ENCODE peak calls at places on chromosomes 4 and X, in seven cellular contexts. W is Right ventricle myocardium inferior; N is Panc1; T is RPMI7951; I is stimulated activated CD4-positive, alpha-beta T cell treated with anti-CD3 and anti-CD28 coated beads, Interleukin-4, amount 100 ng/mL, for 4 hours; H is astrocyte of the spinal cord; X is HL-60. S is an unnamed sample.

GRCh38 chr4:40576651-40577480 is 52.8 kb downstream of the RBM47 start:
- DNase-seq in W (peak), N (peak), T (peak), I (no peak), H (peak), X (peak), S (no peak)

GRCh38 chr4:102504941-102505340 is 3.8 kb downstream of the NFKB1 start:
- DNase-seq in W (no peak), N (no peak), T (no peak), I (no peak), H (no peak), X (no peak), S (no peak)

GRCh38 chr4:98514930-98515809 is 143.2 kb downstream of the TSPAN5 start:
- DNase-seq in W (no peak), N (no peak), T (peak), I (no peak), H (no peak), X (no peak), S (no peak)

GRCh38 chr4:24373662-24374061 is 210.7 kb downstream of the DHX15 start:
- DNase-seq in W (no peak), N (no peak), T (no peak), I (no peak), H (no peak), X (no peak), S (no peak)

GRCh38 chrX:107204063-107204605 is 2.1 kb downstream of the NUP62CL start:
- DNase-seq in W (no peak), N (no peak), T (no peak), I (no peak), H (no peak), X (no peak), S (no peak)

GRCh38 chr4:184228306-184228705 is 10.6 kb upstream of the ENPP6 start:
- DNase-seq in W (no peak), N (no peak), T (no peak), I (no peak), H (no peak), X (no peak), S (no peak)

GRCh38 chr4:177228599-177228998 is 81.1 kb upstream of the NEIL3 start:
- DNase-seq in W (no peak), N (no peak), T (peak), I (no peak), H (no peak), X (no peak), S (no peak)

GRCh38 chr4:77152421-77152820 is 4.6 kb upstream of the CCNG2 start:
- DNase-seq in W (no peak), N (no peak), T (no peak), I (no peak), H (peak), X (no peak), S (no peak)

GRCh38 chrX:48992341-48992740 is 9.7 kb downstream of the GRIPAP1 start:
- DNase-seq in W (no peak), N (no peak), T (no peak), I (no peak), H (no peak), X (no peak), S (no peak)

GRCh38 chr4:135739354-135739753 is 1537.8 kb upstream of the PABPC4L start:
- DNase-seq in W (no peak), N (no peak), T (no peak), I (no peak), H (no peak), X (no peak), S (no peak)

GRCh38 chrX:104112326-104112951 is at the start of gene ZCCHC18:
- DNase-seq in W (peak), N (no peak), T (peak), I (peak), H (peak), X (no peak), S (peak)

GRCh38 chr4:7131498-7132031 is 60.8 kb upstream of the SORCS2 start:
- DNase-seq in W (no peak), N (no peak), T (no peak), I (no peak), H (no peak), X (no peak), S (no peak)

GRCh38 chrX:153434801-153435200 is 11.1 kb downstream of the TREX2 start:
- DNase-seq in W (no peak), N (no peak), T (no peak), I (no peak), H (no peak), X (no peak), S (no peak)

S was measured in activated T-cell treated with anti-CD3 and anti-CD28 coated beads, Interleukin-2, amount 50 U/mL, for 4 hours.